ENCODE peak calls at places on chromosome 10, in six cellular contexts. Q is T-helper 9 cell; P is activated naive CD8-positive, alpha-beta T cell treated with anti-CD3 and anti-CD28 coated beads, Interleukin-2, amount 50 U/mL, for 24 hours; U is type B pancreatic cell; T is NCI-H1105 treated with DMSO at 0.1 percent for 48 hours; A is fibroblast of pulmonary artery. S is an unnamed sample.

GRCh38 chr10:115827650-115828049 is 445.4 kb downstream of the GFRA1 start:
- DNase-seq in T (no peak), P (no peak), A (no peak), U (no peak), Q (no peak), S (no peak)

GRCh38 chr10:96512524-96512991 is 1.2 kb downstream of the TLL2 start:
- DNase-seq in Q (no peak), A (peak; percentile 14), P (peak; percentile 12), U (no peak), T (peak; percentile 29), S (no peak)

GRCh38 chr10:58641708-58642107 is 129.0 kb downstream of the BICC1 start:
- DNase-seq in A (peak; percentile 86), Q (no peak), U (no peak), P (no peak), T (no peak), S (no peak)

GRCh38 chr10:128579280-128579679 is 453.1 kb upstream of the MKI67 start:
- DNase-seq in T (no peak), Q (no peak), A (no peak), P (no peak), U (no peak), S (no peak)

GRCh38 chr10:109933984-109934565 is 10.8 kb upstream of the XPNPEP1 start:
- DNase-seq in A (no peak), T (no peak), P (no peak), Q (no peak), U (no peak), S (peak; percentile 16)

GRCh38 chr10:96017227-96017687 is 26.1 kb upstream of the CCNJ start:
- DNase-seq in U (no peak), T (peak; percentile 47), P (peak; percentile 17), A (peak; percentile 73), Q (no peak), S (peak; percentile 2)

GRCh38 chr10:23981520-23982309 is 227.2 kb upstream of the KIAA1217 start:
- DNase-seq in U (no peak), T (no peak), Q (no peak), A (no peak), P (no peak), S (no peak)

GRCh38 chr10:93435621-93436385 is 46.3 kb downstream of the MYOF start:
- DNase-seq in U (no peak), Q (no peak), T (no peak), A (peak; percentile 90), P (no peak), S (no peak)

GRCh38 chr10:119872860-119873671 is 423 bp upstream of the MCMBP start:
- DNase-seq in P (peak; percentile 90), T (peak; percentile 77), Q (peak; percentile 81), U (peak; percentile 89), A (peak; percentile 85), S (peak; percentile 76)

GRCh38 chr10:27899058-27899457 is 99.8 kb downstream of the ODAD2 start:
- DNase-seq in P (no peak), Q (no peak), U (no peak), T (no peak), A (no peak), S (no peak)

GRCh38 chr10:14822879-14823755 is 14.7 kb downstream of the CDNF start:
- DNase-seq in U (no peak), A (peak; percentile 55), Q (peak; percentile 19), T (peak; percentile 28), P (peak; percentile 44), S (no peak)

GRCh38 chr10:62186999-62187695 is 81.5 kb downstream of the RTKN2 start:
- DNase-seq in P (no peak), A (peak; percentile 53), U (no peak), Q (no peak), T (no peak), S (no peak)

GRCh38 chr10:121459765-121460453 is 138.3 kb downstream of the FGFR2 start:
- DNase-seq in A (no peak), U (no peak), T (no peak), Q (no peak), P (no peak), S (no peak)

GRCh38 chr10:121578965-121579364 is 19.3 kb downstream of the FGFR2 start:
- DNase-seq in A (no peak), P (no peak), Q (no peak), U (no peak), T (no peak), S (no peak)

GRCh38 chr10:95312986-95313495 is 22.2 kb upstream of the PDLIM1 start:
- DNase-seq in T (no peak), P (no peak), U (no peak), Q (no peak), A (no peak), S (no peak)

GRCh38 chr10:114716811-114717404 is 58.8 kb upstream of the ABLIM1 start:
- DNase-seq in Q (no peak), T (no peak), P (no peak), A (no peak), U (no peak), S (no peak)

GRCh38 chr10:60818134-60818770 is 40.0 kb downstream of the CDK1 start:
- DNase-seq in T (no peak), Q (no peak), A (peak; percentile 55), U (no peak), P (no peak), S (no peak)

GRCh38 chr10:33428706-33429105 is 94.2 kb upstream of the NRP1 start:
- DNase-seq in P (no peak), T (no peak), A (no peak), U (no peak), Q (no peak), S (no peak)

S was measured in effector memory CD4-positive, alpha-beta T cell.